ENCODE peak calls at places on chromosomes 6 and 20, in six cellular contexts. G is astrocyte, X is HFFc6, D is fibroblast of pulmonary artery, B is RWPE1, T is activated T-helper 1 cell treated with Interleukin-2 at 50 U/mL for 16 hours. S is an unnamed sample.

GRCh38 chr6:39812496-39812852 is 20.3 kb downstream of the DAAM2 start:
- DNase-seq in G (no peak), X (no peak), D (no peak), B (no peak), T (no peak), S (no peak)

GRCh38 chr6:135128268-135128914 is 52.7 kb upstream of the MYB start:
- DNase-seq in G (no peak), X (no peak), D (no peak), B (no peak), T (peak), S (peak)

GRCh38 chr6:30881987-30882763 is 2.1 kb upstream of the DDR1 start:
- DNase-seq in G (peak), X (no peak), D (peak), B (no peak), T (no peak), S (peak)

GRCh38 chr6:158026901-158027589 is 45.4 kb downstream of the SYNJ2 start:
- DNase-seq in G (no peak), X (no peak), D (no peak), B (no peak), T (no peak), S (no peak)

GRCh38 chr6:156791261-156791850 is 14.2 kb downstream of the ARID1B start:
- DNase-seq in G (peak), X (no peak), D (peak), B (peak), T (no peak), S (peak)

GRCh38 chr20:19828233-19828632 is 70.2 kb downstream of the RIN2 start:
- DNase-seq in G (peak), X (peak), D (peak), B (peak), T (no peak), S (peak)

GRCh38 chr6:168182908-168183612 is 104.0 kb upstream of the FRMD1 start:
- DNase-seq in G (no peak), X (no peak), D (no peak), B (no peak), T (no peak), S (no peak)

GRCh38 chr6:62150048-62150663 is 135.9 kb downstream of the KHDRBS2 start:
- DNase-seq in G (no peak), X (peak), D (peak), B (peak), T (no peak), S (peak)

GRCh38 chr20:50313223-50313820 is 122.7 kb downstream of the CEBPB start:
- DNase-seq in G (no peak), X (peak), D (peak), B (peak), T (no peak), S (no peak)

GRCh38 chr20:47353697-47354387 is 2.7 kb downstream of the ZMYND8 start:
- DNase-seq in G (peak), X (no peak), D (peak), B (peak), T (no peak), S (no peak)

GRCh38 chr6:34084591-34085280 is 61.2 kb downstream of the GRM4 start:
- DNase-seq in G (no peak), X (no peak), D (no peak), B (no peak), T (no peak), S (no peak)

GRCh38 chr20:39775110-39775509 is 813.0 kb downstream of the DHX35 start:
- DNase-seq in G (peak), X (no peak), D (peak), B (peak), T (no peak), S (no peak)

GRCh38 chr6:48476257-48476656 is 365.3 kb upstream of the PTCHD4 start:
- DNase-seq in G (peak), X (no peak), D (peak), B (no peak), T (no peak), S (no peak)

GRCh38 chr20:13739726-13740649 is 44.7 kb downstream of the ESF1 start:
- DNase-seq in G (no peak), X (no peak), D (peak), B (no peak), T (no peak), S (no peak)

GRCh38 chr6:145815351-145815772 is 767 bp upstream of the FBXO30 start:
- DNase-seq in G (peak), X (no peak), D (no peak), B (peak), T (no peak), S (peak)

GRCh38 chr6:169997187-169997929 is 245.9 kb downstream of the ERMARD start:
- DNase-seq in G (no peak), X (no peak), D (no peak), B (no peak), T (no peak), S (no peak)

GRCh38 chr20:9912858-9913434 is 74.1 kb upstream of the PAK5 start:
- DNase-seq in G (peak), X (peak), D (peak), B (peak), T (no peak), S (peak)

GRCh38 chr6:67129780-67130179 is 1422.8 kb upstream of the EYS start:
- DNase-seq in G (no peak), X (no peak), D (peak), B (no peak), T (no peak), S (no peak)

GRCh38 chr6:37103169-37104039 is 66.5 kb upstream of the PIM1 start:
- DNase-seq in G (no peak), X (no peak), D (peak), B (peak), T (no peak), S (peak)

GRCh38 chr6:158185729-158186456 is 17.7 kb downstream of the GTF2H5 start:
- DNase-seq in G (peak), X (peak), D (peak), B (peak), T (no peak), S (no peak)

GRCh38 chr20:54133434-54134427 is 40.1 kb downstream of the CYP24A1 start:
- DNase-seq in G (peak), X (no peak), D (peak), B (no peak), T (no peak), S (no peak)

GRCh38 chr6:28764761-28765282 is 159.0 kb downstream of the TRIM27 start:
- DNase-seq in G (no peak), X (no peak), D (no peak), B (no peak), T (no peak), S (no peak)

GRCh38 chr6:84777888-84778287 is 13.5 kb upstream of the TBX18 start:
- DNase-seq in G (no peak), X (peak), D (no peak), B (no peak), T (no peak), S (no peak)

GRCh38 chr6:119218548-119218947 is 131.0 kb downstream of the MAN1A1 start:
- DNase-seq in G (no peak), X (no peak), D (no peak), B (no peak), T (no peak), S (no peak)

GRCh38 chr6:166544294-166544605 is 42.2 kb downstream of the RAMACL start:
- DNase-seq in G (no peak), X (no peak), D (no peak), B (no peak), T (no peak), S (no peak)

GRCh38 chr6:136989591-136990578 is 54.9 kb downstream of the IL20RA start:
- DNase-seq in G (no peak), X (no peak), D (no peak), B (no peak), T (no peak), S (no peak)

S was measured in GM20000.